ENCODE peak calls at places on chromosomes 12 and 14, in six cellular contexts. One of them, this sample, is unnamed.

GRCh38 chr14:58899317-58899713 is 261.6 kb downstream of the DACT1 start:
- DNase-seq in HCT116: no peak
- DNase-seq in H1: no peak
- DNase-seq in GM12878: no peak
- DNase-seq in HepG2: no peak
- DNase-seq in K562: no peak
- DNase-seq in this sample: no peak

GRCh38 chr12:31011746-31012567 is 61.7 kb upstream of the DDX11 start:
- DNase-seq in H1: no peak
- DNase-seq in GM12878: no peak
- DNase-seq in HepG2: no peak
- DNase-seq in HCT116: no peak
- DNase-seq in K562: no peak
- DNase-seq in this sample: no peak

GRCh38 chr12:32505546-32505945 is 106.2 kb downstream of the FGD4 start:
- DNase-seq in H1: no peak
- DNase-seq in K562: no peak
- DNase-seq in HCT116: no peak
- DNase-seq in GM12878: no peak
- DNase-seq in HepG2: no peak
- DNase-seq in this sample: no peak

GRCh38 chr14:100533647-100534485 is 53.4 kb downstream of the BEGAIN start:
- DNase-seq in H1: no peak
- DNase-seq in K562: no peak
- DNase-seq in GM12878: no peak
- DNase-seq in HCT116: no peak
- DNase-seq in HepG2: no peak
- DNase-seq in this sample: no peak

GRCh38 chr12:45575417-45575816 is 154.1 kb upstream of the ARID2 start:
- DNase-seq in HepG2: no peak
- DNase-seq in GM12878: no peak
- DNase-seq in H1: no peak
- DNase-seq in HCT116: no peak
- DNase-seq in K562: no peak
- DNase-seq in this sample: no peak

GRCh38 chr14:29421156-29421728 is 506.4 kb downstream of the PRKD1 start:
- DNase-seq in K562: no peak
- DNase-seq in GM12878: no peak
- DNase-seq in HCT116: no peak
- DNase-seq in HepG2: no peak
- DNase-seq in H1: no peak
- DNase-seq in this sample: no peak

GRCh38 chr12:53067993-53068770 is 11.0 kb downstream of the SPRYD3 start:
- DNase-seq in HepG2: no peak
- DNase-seq in HCT116: no peak
- DNase-seq in K562: no peak
- DNase-seq in GM12878: no peak
- DNase-seq in H1: no peak
- DNase-seq in this sample: no peak

GRCh38 chr14:97687944-97688625 is 890.9 kb downstream of the VRK1 start:
- DNase-seq in GM12878: no peak
- DNase-seq in HCT116: no peak
- DNase-seq in K562: no peak
- DNase-seq in HepG2: no peak
- DNase-seq in H1: no peak
- DNase-seq in this sample: no peak

GRCh38 chr12:111170559-111170958 is 198.3 kb downstream of the PHETA1 start:
- DNase-seq in HCT116: no peak
- DNase-seq in GM12878: no peak
- DNase-seq in HepG2: no peak
- DNase-seq in H1: no peak
- DNase-seq in K562: no peak
- DNase-seq in this sample: no peak

GRCh38 chr14:104888489-104889373 is 23.7 kb downstream of the CEP170B start:
- DNase-seq in GM12878: no peak
- DNase-seq in K562: no peak
- DNase-seq in HepG2: no peak
- DNase-seq in H1: no peak
- DNase-seq in HCT116: no peak
- DNase-seq in this sample: no peak

GRCh38 chr14:101861464-101861863 is 100.0 kb downstream of the PPP2R5C start:
- DNase-seq in HCT116: no peak
- DNase-seq in GM12878: no peak
- DNase-seq in HepG2: no peak
- DNase-seq in H1: no peak
- DNase-seq in K562: no peak
- DNase-seq in this sample: no peak

GRCh38 chr14:61147898-61148549 is 133.1 kb downstream of the TMEM30B start:
- DNase-seq in HCT116: peak
- DNase-seq in K562: no peak
- DNase-seq in H1: no peak
- DNase-seq in GM12878: no peak
- DNase-seq in HepG2: peak
- DNase-seq in this sample: no peak

GRCh38 chr12:31482816-31483215 is 108.1 kb downstream of the DENND5B start:
- DNase-seq in K562: no peak
- DNase-seq in H1: no peak
- DNase-seq in HCT116: peak
- DNase-seq in GM12878: no peak
- DNase-seq in HepG2: no peak
- DNase-seq in this sample: no peak

GRCh38 chr12:93749515-93749914 is 72.3 kb downstream of the CRADD start:
- DNase-seq in K562: no peak
- DNase-seq in HCT116: no peak
- DNase-seq in GM12878: no peak
- DNase-seq in H1: no peak
- DNase-seq in HepG2: no peak
- DNase-seq in this sample: no peak

GRCh38 chr14:51490205-51490604 is 161.5 kb upstream of the FRMD6 start:
- DNase-seq in K562: no peak
- DNase-seq in GM12878: no peak
- DNase-seq in HepG2: no peak
- DNase-seq in HCT116: no peak
- DNase-seq in H1: no peak
- DNase-seq in this sample: no peak

GRCh38 chr14:105830171-105830570 is 303.8 kb downstream of the TMEM121 start:
- DNase-seq in K562: no peak
- DNase-seq in HepG2: no peak
- DNase-seq in GM12878: no peak
- DNase-seq in H1: no peak
- DNase-seq in HCT116: no peak
- DNase-seq in this sample: no peak

GRCh38 chr14:33959692-33960151 is 8.8 kb upstream of the EGLN3 start:
- DNase-seq in HepG2: no peak
- DNase-seq in GM12878: no peak
- DNase-seq in H1: no peak
- DNase-seq in HCT116: no peak
- DNase-seq in K562: no peak
- DNase-seq in this sample: no peak

GRCh38 chr12:4505381-4505986 is 33.2 kb upstream of the RAD51AP1 start:
- DNase-seq in GM12878: no peak
- DNase-seq in H1: no peak
- DNase-seq in K562: no peak
- DNase-seq in HepG2: no peak
- DNase-seq in HCT116: no peak
- DNase-seq in this sample: no peak

GRCh38 chr14:55625481-55625880 is 45.5 kb downstream of the KTN1 start:
- DNase-seq in GM12878: no peak
- DNase-seq in K562: no peak
- DNase-seq in HCT116: no peak
- DNase-seq in H1: no peak
- DNase-seq in HepG2: no peak
- DNase-seq in this sample: no peak

GRCh38 chr14:85991156-85991555 is 461.2 kb downstream of the FLRT2 start:
- DNase-seq in K562: no peak
- DNase-seq in HCT116: no peak
- DNase-seq in HepG2: no peak
- DNase-seq in H1: no peak
- DNase-seq in GM12878: no peak
- DNase-seq in this sample: no peak
- TF ChIP-seq ZNF274 in K562: no peak
- TF ChIP-seq ZNF274 in HCT116: no peak
- TF ChIP-seq ZNF274 in HepG2: no peak
- TF ChIP-seq ZNF274 in H1: no peak
- TF ChIP-seq ZNF274 in GM12878: no peak
- TF ChIP-seq ZNF274 in this sample: no peak

DNA sequence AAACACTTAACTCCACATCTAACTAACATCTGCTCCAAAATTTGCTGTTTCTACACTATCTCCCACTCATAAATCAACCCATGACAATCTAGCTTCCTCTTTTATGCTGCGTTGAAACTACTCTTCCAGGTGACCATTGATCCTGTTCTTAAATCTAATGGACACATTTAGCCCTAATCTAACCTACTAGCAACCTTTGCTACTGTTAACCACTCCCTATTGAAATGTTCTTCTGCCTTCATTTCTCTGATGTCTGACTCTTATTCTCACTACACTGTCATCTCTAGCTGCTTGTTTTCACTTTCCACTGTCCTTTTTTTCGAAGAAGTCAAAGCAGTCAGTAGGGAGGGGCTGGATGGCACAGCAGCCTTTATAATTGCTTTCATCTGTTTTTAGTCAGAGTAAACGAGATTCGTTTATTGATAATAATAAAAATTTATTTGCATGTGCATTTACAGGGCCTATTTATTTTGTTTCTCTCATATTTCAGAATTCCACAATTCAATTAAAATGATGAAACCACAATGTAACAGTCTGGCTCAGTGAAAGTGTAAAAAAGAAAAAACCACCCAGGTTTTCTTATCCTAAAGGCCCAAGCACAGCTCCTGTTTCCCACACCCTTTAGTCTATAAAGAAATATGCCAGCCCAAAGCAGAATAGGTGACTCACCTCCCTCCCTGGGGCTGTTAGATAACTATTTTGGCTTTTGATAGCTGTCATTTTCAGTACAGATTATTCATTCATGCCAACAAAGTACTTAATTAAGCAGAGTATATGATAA is 44.9 kb downstream of the ATP2B1 start:
- DNase-seq in HCT116: no peak
- DNase-seq in GM12878: peak
- DNase-seq in HepG2: no peak
- DNase-seq in K562: peak
- DNase-seq in H1: no peak
- DNase-seq in this sample: no peak
- H3K4me3 ChIP-seq in HCT116: no peak
- H3K4me3 ChIP-seq in GM12878: peak
- H3K4me3 ChIP-seq in HepG2: no peak
- H3K4me3 ChIP-seq in K562: no peak
- H3K4me3 ChIP-seq in H1: no peak
- H3K4me3 ChIP-seq in this sample: no peak

DNA sequence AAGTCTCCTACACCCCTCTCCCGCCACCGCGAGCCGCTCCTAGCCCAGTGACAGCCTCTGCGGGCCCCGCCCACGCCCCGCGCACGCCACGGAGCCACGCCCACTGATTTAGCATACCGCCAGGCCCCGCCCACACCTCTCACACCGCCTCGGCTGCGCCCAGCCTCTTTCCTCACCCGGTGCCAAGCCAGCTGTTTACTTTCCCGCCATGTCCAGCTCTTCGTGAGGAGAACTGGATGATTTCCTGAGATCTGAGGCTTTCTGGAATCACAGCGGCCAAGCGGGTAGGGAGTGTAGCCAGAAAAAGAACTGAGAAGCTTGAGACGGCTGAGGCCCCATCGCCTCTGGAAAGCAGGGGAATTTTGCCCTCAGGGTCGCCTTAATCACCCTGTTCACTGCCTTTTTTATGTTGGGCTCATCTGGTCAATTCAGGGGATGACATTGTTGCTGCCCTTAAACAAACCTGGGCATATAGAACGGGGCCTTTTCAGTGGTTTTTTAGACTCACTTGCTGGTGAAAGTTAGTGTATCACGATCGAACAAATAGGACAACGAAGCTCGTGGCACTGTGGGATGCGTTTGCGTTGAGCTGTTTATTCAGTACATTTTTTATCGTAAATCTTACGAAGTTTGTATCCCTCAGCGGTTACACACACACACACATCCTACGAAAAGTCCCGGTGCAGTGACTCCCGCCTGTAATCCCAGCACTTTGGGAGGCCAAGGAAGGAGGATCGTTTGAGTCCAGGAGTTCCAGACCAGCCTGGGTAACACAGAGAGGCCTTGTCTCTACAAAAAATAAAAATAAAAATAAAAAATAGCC is at the start of gene RNF212B:
- DNase-seq in HCT116: peak
- DNase-seq in K562: peak
- DNase-seq in HepG2: peak
- DNase-seq in H1: peak
- DNase-seq in GM12878: no peak
- DNase-seq in this sample: peak
- H3K9ac ChIP-seq in HCT116: peak
- H3K9ac ChIP-seq in K562: peak
- H3K9ac ChIP-seq in HepG2: peak
- H3K9ac ChIP-seq in H1: no peak
- H3K9ac ChIP-seq in GM12878: no peak
- H3K9ac ChIP-seq in this sample: no peak

GRCh38 chr12:133108150-133108549 is 21.9 kb downstream of the ZNF891 start:
- DNase-seq in K562: no peak
- DNase-seq in GM12878: no peak
- DNase-seq in HepG2: no peak
- DNase-seq in HCT116: no peak
- DNase-seq in H1: no peak
- DNase-seq in this sample: no peak

GRCh38 chr12:133106253-133106652 is 23.8 kb downstream of the ZNF891 start:
- DNase-seq in H1: no peak
- DNase-seq in K562: no peak
- DNase-seq in HepG2: no peak
- DNase-seq in HCT116: no peak
- DNase-seq in GM12878: no peak
- DNase-seq in this sample: no peak

GRCh38 chr12:133107121-133107520 is 23.0 kb downstream of the ZNF891 start:
- DNase-seq in H1: no peak
- DNase-seq in HepG2: no peak
- DNase-seq in HCT116: no peak
- DNase-seq in GM12878: no peak
- DNase-seq in K562: no peak
- DNase-seq in this sample: no peak

GRCh38 chr12:133105620-133106019 is 24.5 kb downstream of the ZNF891 start:
- DNase-seq in HCT116: no peak
- DNase-seq in H1: no peak
- DNase-seq in K562: no peak
- DNase-seq in HepG2: no peak
- DNase-seq in GM12878: no peak
- DNase-seq in this sample: no peak
- TF ChIP-seq ZNF274 in HCT116: no peak
- TF ChIP-seq ZNF274 in H1: peak
- TF ChIP-seq ZNF274 in K562: no peak
- TF ChIP-seq ZNF274 in HepG2: no peak
- TF ChIP-seq ZNF274 in GM12878: no peak
- TF ChIP-seq ZNF274 in this sample: no peak

GRCh38 chr12:19683178-19683927 is 244.1 kb downstream of the AEBP2 start:
- DNase-seq in H1: no peak
- DNase-seq in HCT116: no peak
- DNase-seq in GM12878: no peak
- DNase-seq in HepG2: peak
- DNase-seq in K562: no peak
- DNase-seq in this sample: no peak
- H3K4me3 ChIP-seq in H1: no peak
- H3K4me3 ChIP-seq in HCT116: no peak
- H3K4me3 ChIP-seq in GM12878: no peak
- H3K4me3 ChIP-seq in HepG2: no peak
- H3K4me3 ChIP-seq in K562: no peak
- H3K4me3 ChIP-seq in this sample: no peak

GRCh38 chr12:95215925-95216324 is 1.3 kb downstream of the FGD6 start:
- DNase-seq in HCT116: no peak
- DNase-seq in K562: no peak
- DNase-seq in GM12878: no peak
- DNase-seq in HepG2: peak
- DNase-seq in H1: no peak
- DNase-seq in this sample: no peak
- H3K9ac ChIP-seq in HCT116: peak
- H3K9ac ChIP-seq in K562: no peak
- H3K9ac ChIP-seq in GM12878: no peak
- H3K9ac ChIP-seq in HepG2: peak
- H3K9ac ChIP-seq in H1: no peak
- H3K9ac ChIP-seq in this sample: no peak